ENCODE peak calls at places on chromosomes 12 and 14, in six cellular contexts. S is progenitor cell of endocrine pancreas, Q is D721Med, H is neural progenitor cell, Z is A549, R is A673. T is an unnamed sample.

GRCh38 chr12:49451468-49452259 is 84.4 kb downstream of the SPATS2 start:
- DNase-seq in H (no peak), S (no peak), R (no peak), Q (no peak), Z (no peak), T (no peak)

GRCh38 chr12:663293-663871 is at the start of gene NINJ2:
- DNase-seq in R (no peak), S (no peak), Q (no peak), Z (no peak), H (no peak), T (no peak)

GRCh38 chr14:24315807-24316596 is 4.7 kb downstream of the LTB4R start:
- DNase-seq in S (no peak), R (no peak), H (no peak), Q (no peak), Z (no peak), T (no peak)

GRCh38 chr14:91144425-91145145 is 30.7 kb downstream of the DGLUCY start:
- DNase-seq in H (peak), Z (no peak), Q (no peak), R (peak), S (no peak), T (no peak)

GRCh38 chr14:39169541-39169900 is 612 bp downstream of the TRAPPC6B start:
- DNase-seq in S (no peak), H (no peak), R (no peak), Q (no peak), Z (no peak), T (no peak)

GRCh38 chr12:2960432-2960956 is 1.3 kb downstream of the TEAD4 start:
- DNase-seq in R (no peak), Q (no peak), S (no peak), Z (peak), H (peak), T (no peak)

GRCh38 chr12:9813821-9814798 is 13.2 kb upstream of the KLRF1 start:
- DNase-seq in R (peak), H (peak), Q (no peak), S (peak), Z (peak), T (peak)

GRCh38 chr14:94388896-94389469 is 581 bp upstream of the SERPINA1 start:
- DNase-seq in H (no peak), Z (no peak), S (no peak), R (no peak), Q (no peak), T (no peak)

GRCh38 chr12:108576660-108577234 is 14.4 kb downstream of the ISCU start:
- DNase-seq in S (no peak), H (no peak), R (no peak), Z (no peak), Q (no peak), T (no peak)

GRCh38 chr14:50000215-50001145 is 107.6 kb downstream of the ARF6 start:
- DNase-seq in S (no peak), Z (peak), R (peak), Q (no peak), H (peak), T (no peak)

DNA sequence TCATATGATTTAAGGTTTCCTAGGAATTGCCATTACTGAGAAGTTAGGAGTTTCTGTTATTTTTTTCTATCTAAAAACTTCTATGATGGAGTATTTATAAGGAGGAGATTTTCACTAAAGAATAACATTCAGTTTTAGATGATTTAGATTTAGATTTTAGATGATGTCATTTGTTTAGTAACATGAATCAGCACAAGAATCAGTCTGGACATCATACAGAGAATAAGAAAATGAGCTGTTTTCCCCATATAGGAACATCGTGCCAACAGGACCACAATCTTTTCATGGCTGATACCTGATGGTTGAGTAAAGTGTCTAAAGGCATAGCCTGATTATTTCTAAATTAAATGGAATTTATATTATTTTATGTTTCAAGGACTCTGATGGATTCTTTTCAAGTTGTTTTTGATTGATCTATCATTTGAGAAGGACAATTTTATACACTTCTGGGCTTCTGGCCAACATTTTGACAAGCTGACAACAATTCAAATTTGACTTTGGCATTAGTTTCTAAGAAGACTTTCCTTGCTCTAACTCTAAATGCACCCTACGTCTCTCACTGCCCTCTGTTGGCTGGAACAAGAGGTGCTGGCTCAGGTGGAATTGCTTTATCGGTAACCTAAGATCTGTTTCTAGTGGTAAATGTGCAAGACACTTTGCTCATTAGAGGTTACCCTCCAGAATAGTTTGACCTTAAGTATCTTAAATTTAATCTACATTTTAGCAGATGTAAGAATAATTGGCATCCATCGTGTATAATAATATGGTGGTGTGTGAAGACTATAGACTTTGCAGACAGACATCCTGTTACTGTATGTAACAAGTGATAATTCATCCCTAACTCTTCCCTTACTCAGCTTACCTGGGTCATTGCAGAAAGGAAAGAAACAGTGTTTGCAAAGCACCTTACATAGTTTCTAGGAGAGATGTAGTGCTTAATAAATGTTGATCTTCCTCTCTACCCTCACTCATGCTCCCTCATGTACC is 42.8 kb upstream of the CPSF6 start:
- DNase-seq in Q (no peak), S (no peak), R (peak), Z (peak), H (no peak), T (no peak)
- TF ChIP-seq CTCF in Q (peak), S (no peak), R (peak), Z (peak), H (no peak), T (no peak)

DNA sequence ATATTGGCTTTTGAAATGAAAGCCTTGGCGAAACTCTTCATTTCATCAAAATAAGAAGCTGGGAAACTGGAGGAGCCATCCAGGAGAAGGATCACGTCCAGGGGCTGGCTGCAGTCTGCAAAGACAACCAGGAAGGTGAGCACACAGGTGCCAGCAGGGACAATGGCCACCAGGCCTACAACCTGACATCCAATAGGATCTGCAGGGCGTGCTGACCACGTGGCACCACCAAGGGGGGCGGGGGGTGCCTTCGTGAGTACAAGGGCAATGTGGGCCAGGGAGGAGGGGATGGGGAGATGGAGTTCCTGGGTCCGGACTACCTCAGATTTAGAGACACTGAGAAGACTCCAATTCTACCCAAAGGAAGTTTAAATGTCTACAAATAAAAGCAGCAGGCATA is 71.7 kb upstream of the ANO2 start:
- DNase-seq in R (no peak), S (no peak), Z (no peak), H (no peak), Q (no peak), T (no peak)
- TF ChIP-seq CTCF in R (no peak), S (no peak), Z (no peak), H (no peak), Q (no peak), T (no peak)

GRCh38 chr12:113359939-113360748 is 1.8 kb downstream of the PLBD2 start:
- DNase-seq in H (no peak), R (no peak), S (no peak), Z (no peak), Q (no peak), T (no peak)
- TF ChIP-seq CTCF in H (peak), R (peak), S (peak), Z (peak), Q (no peak), T (no peak)

GRCh38 chr14:64340560-64341196 is 46.5 kb upstream of the ESR2 start:
- DNase-seq in Z (no peak), Q (no peak), H (peak), S (no peak), R (no peak), T (no peak)
- TF ChIP-seq CTCF in Z (no peak), Q (no peak), H (no peak), S (no peak), R (no peak), T (no peak)

GRCh38 chr12:42283739-42284138 is 42.2 kb downstream of the ZCRB1 start:
- DNase-seq in S (no peak), Z (no peak), H (no peak), Q (no peak), R (no peak), T (no peak)

GRCh38 chr12:42282301-42282700 is 43.6 kb downstream of the ZCRB1 start:
- DNase-seq in S (no peak), Q (no peak), Z (no peak), R (no peak), H (peak), T (no peak)

GRCh38 chr12:42285431-42285830 is 40.5 kb downstream of the ZCRB1 start:
- DNase-seq in S (no peak), Z (no peak), H (no peak), Q (no peak), R (no peak), T (no peak)

GRCh38 chr12:42284876-42285275 is 41.0 kb downstream of the ZCRB1 start:
- DNase-seq in Z (no peak), Q (no peak), R (no peak), H (no peak), S (no peak), T (no peak)

GRCh38 chr12:42284157-42284556 is 41.7 kb downstream of the ZCRB1 start:
- DNase-seq in Z (no peak), H (no peak), S (no peak), Q (no peak), R (no peak), T (no peak)
- TF ChIP-seq CTCF in Z (no peak), H (no peak), S (no peak), Q (no peak), R (no peak), T (no peak)

GRCh38 chr14:78902010-78902623 is 731.9 kb downstream of the NRXN3 start:
- DNase-seq in Z (peak), R (peak), Q (no peak), S (peak), H (peak), T (no peak)
- TF ChIP-seq CTCF in Z (peak), R (peak), Q (peak), S (peak), H (peak), T (no peak)

GRCh38 chr12:114254172-114254571 is 151.8 kb downstream of the TBX5 start:
- DNase-seq in R (no peak), H (no peak), Z (no peak), Q (no peak), S (no peak), T (no peak)

GRCh38 chr12:114257687-114258086 is 148.3 kb downstream of the TBX5 start:
- DNase-seq in S (no peak), Z (no peak), H (no peak), Q (no peak), R (no peak), T (no peak)

GRCh38 chr12:114254998-114255397 is 150.9 kb downstream of the TBX5 start:
- DNase-seq in Z (peak), Q (no peak), R (no peak), H (no peak), S (no peak), T (no peak)
- TF ChIP-seq CTCF in Z (no peak), Q (no peak), R (no peak), H (no peak), S (no peak), T (no peak)

DNA sequence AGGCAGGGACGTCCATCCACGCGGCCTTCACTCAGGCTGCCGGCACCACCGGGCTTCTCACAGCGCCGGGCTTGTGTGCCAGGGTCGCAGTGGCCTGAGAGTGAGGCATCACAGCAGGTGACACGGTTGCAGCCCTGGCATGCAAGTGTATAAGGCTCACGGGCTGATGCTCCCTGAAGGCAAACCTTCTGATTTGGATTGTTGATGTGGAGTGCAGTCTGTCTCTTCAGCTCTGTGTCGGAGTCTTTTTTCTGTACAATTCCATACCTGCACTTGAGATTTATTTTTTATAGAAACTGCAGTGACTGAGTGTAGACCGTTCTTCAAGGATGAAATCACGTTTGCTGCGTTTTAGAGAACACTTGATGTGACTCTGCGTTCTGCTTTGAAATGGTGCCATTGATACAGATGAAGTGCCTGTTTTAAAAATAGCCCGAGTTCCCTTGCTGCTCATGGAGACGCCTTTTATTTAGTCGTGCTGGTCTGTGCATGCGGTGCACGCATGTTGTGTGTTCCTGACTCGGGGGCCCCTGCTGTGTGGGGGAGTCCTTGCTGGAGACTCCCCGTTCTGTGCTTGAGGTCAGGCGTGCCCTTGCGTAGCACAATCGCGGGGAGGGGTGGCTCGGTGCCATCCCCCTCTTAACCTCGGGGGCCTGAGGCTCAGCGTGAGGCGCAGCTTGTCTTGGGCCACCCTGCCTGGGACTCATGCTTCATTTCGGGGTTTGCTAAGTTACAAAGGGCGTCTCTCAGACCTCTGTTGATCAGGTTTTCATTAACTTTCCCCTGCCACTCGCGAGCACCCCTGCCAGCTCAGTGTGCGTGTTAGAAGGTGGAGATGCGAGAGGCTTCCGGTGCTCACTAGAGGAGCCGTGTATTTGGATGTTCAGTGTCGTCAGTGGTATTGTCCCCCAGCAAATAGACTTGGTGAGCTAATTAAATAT is 21.6 kb upstream of the AMN start:
- DNase-seq in R (no peak), Z (no peak), Q (no peak), H (no peak), S (no peak), T (no peak)
- TF ChIP-seq CTCF in R (no peak), Z (no peak), Q (no peak), H (no peak), S (no peak), T (no peak)

GRCh38 chr14:78788467-78789360 is 618.5 kb downstream of the NRXN3 start:
- DNase-seq in Z (no peak), H (no peak), S (no peak), R (no peak), Q (no peak), T (no peak)

GRCh38 chr14:78785265-78785664 is 615.1 kb downstream of the NRXN3 start:
- DNase-seq in R (no peak), H (no peak), S (no peak), Z (no peak), Q (no peak), T (no peak)

GRCh38 chr14:78790262-78790661 is 620.1 kb downstream of the NRXN3 start:
- DNase-seq in R (peak), S (no peak), H (peak), Z (peak), Q (no peak), T (no peak)
- TF ChIP-seq CTCF in R (peak), S (peak), H (peak), Z (no peak), Q (peak), T (no peak)

DNA sequence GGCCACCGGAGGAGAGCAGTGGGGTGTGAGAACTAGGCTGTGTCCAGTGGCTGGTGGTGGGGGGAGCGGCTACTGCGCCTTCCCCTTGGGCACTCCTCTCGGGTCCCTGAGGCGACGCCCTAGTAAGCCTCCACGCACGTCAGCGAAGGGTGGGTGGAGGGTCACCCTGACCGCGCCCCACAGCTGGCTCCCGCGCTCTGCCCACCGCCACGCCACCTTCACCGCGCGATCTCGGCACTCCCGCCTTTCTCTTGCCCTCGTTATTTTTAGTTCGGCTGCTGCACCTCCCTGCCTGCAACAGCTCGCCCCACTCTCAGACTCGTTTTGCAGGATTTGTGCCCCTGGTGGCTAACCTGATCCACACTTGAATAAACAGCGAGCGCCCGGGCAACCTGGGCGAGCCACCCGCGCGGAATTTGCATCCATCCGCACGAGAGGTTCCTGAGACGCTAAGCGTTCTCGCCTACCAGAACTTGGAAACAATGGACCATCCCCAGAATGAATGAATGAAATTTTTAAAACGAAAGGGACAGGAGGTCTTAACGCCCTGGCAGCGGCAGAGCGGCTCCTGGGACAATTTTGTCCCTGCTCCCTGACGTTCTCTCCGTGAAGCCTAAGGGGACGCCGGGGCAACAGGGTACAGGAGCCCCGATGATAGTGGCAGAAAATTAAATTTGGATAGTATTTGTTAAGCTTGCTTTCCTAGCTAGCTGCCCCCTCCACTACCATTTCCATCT is 7.0 kb upstream of the BMP4 start:
- DNase-seq in Q (no peak), S (peak), R (no peak), Z (peak), H (peak), T (no peak)
- TF ChIP-seq CTCF in Q (no peak), S (peak), R (peak), Z (peak), H (peak), T (no peak)

T was measured in omental fat pad.